ENCODE peak calls at places on chromosomes 12 and 14, in nine cellular contexts. One of them, this sample, is unnamed.

GRCh38 chr12:46357438-46358324 is 14.9 kb downstream of the SLC38A2 start:
- DNase-seq in NCI-H146: no peak
- DNase-seq in tibial nerve: no peak
- DNase-seq in GM10248: no peak
- DNase-seq in RPMI8226: no peak
- DNase-seq in nucleus accumbens: no peak
- DNase-seq in cardiac fibroblast: peak; percentile 88
- DNase-seq in foreskin fibroblast: peak; percentile 88
- DNase-seq in SW480: peak; percentile 66
- DNase-seq in this sample: peak; percentile 93

GRCh38 chr14:103846569-103847438 is 571 bp downstream of the PPP1R13B start:
- DNase-seq in NCI-H146: peak; percentile 79
- DNase-seq in tibial nerve: no peak
- DNase-seq in GM10248: peak; percentile 47
- DNase-seq in RPMI8226: peak; percentile 24
- DNase-seq in nucleus accumbens: no peak
- DNase-seq in cardiac fibroblast: peak; percentile 22
- DNase-seq in foreskin fibroblast: peak; percentile 36
- DNase-seq in SW480: peak; percentile 56
- DNase-seq in this sample: no peak

GRCh38 chr12:6264402-6265037 is 46.0 kb upstream of the PLEKHG6 start:
- DNase-seq in NCI-H146: peak; percentile 68
- DNase-seq in tibial nerve: no peak
- DNase-seq in GM10248: no peak
- DNase-seq in RPMI8226: peak; percentile 95
- DNase-seq in nucleus accumbens: no peak
- DNase-seq in cardiac fibroblast: no peak
- DNase-seq in foreskin fibroblast: no peak
- DNase-seq in SW480: no peak
- DNase-seq in this sample: no peak

GRCh38 chr12:25249951-25250738 is 584 bp downstream of the KRAS start:
- DNase-seq in NCI-H146: peak; percentile 69
- DNase-seq in tibial nerve: peak; percentile 10
- DNase-seq in GM10248: peak; percentile 68
- DNase-seq in RPMI8226: peak; percentile 88
- DNase-seq in nucleus accumbens: no peak
- DNase-seq in cardiac fibroblast: peak; percentile 22
- DNase-seq in foreskin fibroblast: peak; percentile 43
- DNase-seq in SW480: peak; percentile 85
- DNase-seq in this sample: peak; percentile 9

GRCh38 chr12:68760806-68761441 is 14.9 kb downstream of the SLC35E3 start:
- DNase-seq in NCI-H146: no peak
- DNase-seq in tibial nerve: no peak
- DNase-seq in GM10248: no peak
- DNase-seq in RPMI8226: no peak
- DNase-seq in nucleus accumbens: no peak
- DNase-seq in cardiac fibroblast: no peak
- DNase-seq in foreskin fibroblast: no peak
- DNase-seq in SW480: no peak
- DNase-seq in this sample: no peak

GRCh38 chr12:6965714-6966113 is 4.8 kb downstream of the PHB2 start:
- DNase-seq in NCI-H146: no peak
- DNase-seq in tibial nerve: no peak
- DNase-seq in GM10248: no peak
- DNase-seq in RPMI8226: no peak
- DNase-seq in nucleus accumbens: no peak
- DNase-seq in cardiac fibroblast: no peak
- DNase-seq in foreskin fibroblast: no peak
- DNase-seq in SW480: no peak
- DNase-seq in this sample: no peak

GRCh38 chr12:104063712-104064030 is 660 bp upstream of the HCFC2 start:
- DNase-seq in NCI-H146: peak; percentile 65
- DNase-seq in tibial nerve: peak; percentile 22
- DNase-seq in GM10248: no peak
- DNase-seq in RPMI8226: peak; percentile 16
- DNase-seq in nucleus accumbens: no peak
- DNase-seq in cardiac fibroblast: peak; percentile 52
- DNase-seq in foreskin fibroblast: no peak
- DNase-seq in SW480: peak; percentile 32
- DNase-seq in this sample: no peak

GRCh38 chr12:4037747-4038312 is 164.6 kb upstream of the PARP11 start:
- DNase-seq in NCI-H146: no peak
- DNase-seq in tibial nerve: peak; percentile 87
- DNase-seq in GM10248: no peak
- DNase-seq in RPMI8226: peak; percentile 14
- DNase-seq in nucleus accumbens: no peak
- DNase-seq in cardiac fibroblast: peak; percentile 55
- DNase-seq in foreskin fibroblast: peak; percentile 75
- DNase-seq in SW480: peak; percentile 59
- DNase-seq in this sample: peak; percentile 40

GRCh38 chr12:27542628-27543027 is 18.6 kb downstream of the PPFIBP1 start:
- DNase-seq in NCI-H146: no peak
- DNase-seq in tibial nerve: no peak
- DNase-seq in GM10248: no peak
- DNase-seq in RPMI8226: no peak
- DNase-seq in nucleus accumbens: no peak
- DNase-seq in cardiac fibroblast: peak; percentile 98
- DNase-seq in foreskin fibroblast: peak; percentile 90
- DNase-seq in SW480: no peak
- DNase-seq in this sample: peak; percentile 98

GRCh38 chr12:79378496-79378895 is 312.3 kb downstream of the PAWR start:
- DNase-seq in NCI-H146: no peak
- DNase-seq in tibial nerve: no peak
- DNase-seq in GM10248: no peak
- DNase-seq in RPMI8226: no peak
- DNase-seq in nucleus accumbens: no peak
- DNase-seq in cardiac fibroblast: peak; percentile 46
- DNase-seq in foreskin fibroblast: no peak
- DNase-seq in SW480: no peak
- DNase-seq in this sample: peak; percentile 16

GRCh38 chr12:120101182-120101581 is 15.4 kb downstream of the RAB35 start:
- DNase-seq in NCI-H146: no peak
- DNase-seq in tibial nerve: no peak
- DNase-seq in GM10248: peak; percentile 48
- DNase-seq in RPMI8226: no peak
- DNase-seq in nucleus accumbens: no peak
- DNase-seq in cardiac fibroblast: no peak
- DNase-seq in foreskin fibroblast: peak; percentile 35
- DNase-seq in SW480: no peak
- DNase-seq in this sample: no peak

GRCh38 chr12:132886529-132887477 is 602 bp downstream of the CHFR start:
- DNase-seq in NCI-H146: peak; percentile 71
- DNase-seq in tibial nerve: no peak
- DNase-seq in GM10248: no peak
- DNase-seq in RPMI8226: peak; percentile 7
- DNase-seq in nucleus accumbens: peak; percentile 38
- DNase-seq in cardiac fibroblast: peak; percentile 36
- DNase-seq in foreskin fibroblast: peak; percentile 26
- DNase-seq in SW480: no peak
- DNase-seq in this sample: peak; percentile 12

This sample was measured in AG10803.